ENCODE peak calls at places on chromosome 1, in six cellular contexts. One of them, this sample, is unnamed.

GRCh38 chr1:36070349-36070748 is 13.5 kb upstream of the TEKT2 start:
- DNase-seq in H1: no peak
- DNase-seq in K562: no peak
- DNase-seq in HepG2: no peak
- DNase-seq in GM12878: no peak
- DNase-seq in GM12892: no peak
- DNase-seq in this sample: no peak

GRCh38 chr1:119136401-119136800 is 4.1 kb downstream of the WARS2 start:
- DNase-seq in H1: no peak
- DNase-seq in GM12878: no peak
- DNase-seq in K562: no peak
- DNase-seq in GM12892: no peak
- DNase-seq in HepG2: no peak
- DNase-seq in this sample: no peak

GRCh38 chr1:7613851-7614205 is 157.3 kb upstream of the VAMP3 start:
- DNase-seq in H1: no peak
- DNase-seq in K562: no peak
- DNase-seq in GM12892: no peak
- DNase-seq in GM12878: no peak
- DNase-seq in HepG2: no peak
- DNase-seq in this sample: no peak

GRCh38 chr1:40736085-40736531 is 44.6 kb downstream of the NFYC start:
- DNase-seq in HepG2: no peak
- DNase-seq in K562: no peak
- DNase-seq in GM12892: no peak
- DNase-seq in H1: no peak
- DNase-seq in GM12878: no peak
- DNase-seq in this sample: no peak

GRCh38 chr1:226880372-226881287 is 10.2 kb downstream of the PSEN2 start:
- DNase-seq in K562: no peak
- DNase-seq in GM12892: no peak
- DNase-seq in GM12878: no peak
- DNase-seq in H1: no peak
- DNase-seq in HepG2: no peak
- DNase-seq in this sample: no peak

GRCh38 chr1:36134805-36135339 is 9.8 kb upstream of the COL8A2 start:
- DNase-seq in GM12892: peak
- DNase-seq in K562: peak
- DNase-seq in GM12878: no peak
- DNase-seq in HepG2: peak
- DNase-seq in H1: no peak
- DNase-seq in this sample: no peak

GRCh38 chr1:18939398-18940302 is 16.8 kb downstream of the IFFO2 start:
- DNase-seq in K562: no peak
- DNase-seq in GM12878: no peak
- DNase-seq in HepG2: no peak
- DNase-seq in H1: no peak
- DNase-seq in GM12892: no peak
- DNase-seq in this sample: no peak

GRCh38 chr1:205584732-205585131 is 47.1 kb downstream of the ELK4 start:
- DNase-seq in K562: peak
- DNase-seq in H1: no peak
- DNase-seq in GM12892: no peak
- DNase-seq in HepG2: no peak
- DNase-seq in GM12878: no peak
- DNase-seq in this sample: no peak

GRCh38 chr1:226891346-226891745 is 20.9 kb downstream of the PSEN2 start:
- DNase-seq in K562: no peak
- DNase-seq in HepG2: no peak
- DNase-seq in GM12878: no peak
- DNase-seq in GM12892: no peak
- DNase-seq in H1: no peak
- DNase-seq in this sample: no peak

GRCh38 chr1:31483012-31483946 is 70.3 kb downstream of the SERINC2 start:
- DNase-seq in GM12878: peak
- DNase-seq in GM12892: no peak
- DNase-seq in H1: no peak
- DNase-seq in K562: no peak
- DNase-seq in HepG2: no peak
- DNase-seq in this sample: no peak

GRCh38 chr1:157226739-157227138 is 88.5 kb upstream of the ETV3 start:
- DNase-seq in GM12878: no peak
- DNase-seq in HepG2: no peak
- DNase-seq in GM12892: no peak
- DNase-seq in K562: no peak
- DNase-seq in H1: no peak
- DNase-seq in this sample: no peak

GRCh38 chr1:66182551-66183178 is 351.3 kb upstream of the SGIP1 start:
- DNase-seq in GM12892: no peak
- DNase-seq in H1: no peak
- DNase-seq in HepG2: no peak
- DNase-seq in GM12878: no peak
- DNase-seq in K562: no peak
- DNase-seq in this sample: no peak

GRCh38 chr1:44835738-44836675 is 7.0 kb downstream of the PTCH2 start:
- DNase-seq in HepG2: peak
- DNase-seq in H1: peak
- DNase-seq in GM12892: peak
- DNase-seq in GM12878: peak
- DNase-seq in K562: peak
- DNase-seq in this sample: peak

GRCh38 chr1:156749429-156750118 is 1.9 kb downstream of the HDGF start:
- DNase-seq in HepG2: peak
- DNase-seq in K562: no peak
- DNase-seq in H1: no peak
- DNase-seq in GM12892: no peak
- DNase-seq in GM12878: no peak
- DNase-seq in this sample: no peak

GRCh38 chr1:56634981-56635380 is 10.1 kb upstream of the PRKAA2 start:
- DNase-seq in K562: no peak
- DNase-seq in GM12892: no peak
- DNase-seq in H1: no peak
- DNase-seq in GM12878: no peak
- DNase-seq in HepG2: no peak
- DNase-seq in this sample: no peak

GRCh38 chr1:83029050-83029449 is 969.9 kb downstream of the TTLL7 start:
- DNase-seq in GM12892: no peak
- DNase-seq in HepG2: no peak
- DNase-seq in K562: no peak
- DNase-seq in GM12878: no peak
- DNase-seq in H1: no peak
- DNase-seq in this sample: no peak

GRCh38 chr1:227281371-227281770 is 36.9 kb downstream of the CDC42BPA start:
- DNase-seq in HepG2: no peak
- DNase-seq in K562: no peak
- DNase-seq in GM12878: no peak
- DNase-seq in GM12892: no peak
- DNase-seq in H1: no peak
- DNase-seq in this sample: no peak

GRCh38 chr1:58870298-58870676 is 86.4 kb upstream of the JUN start:
- DNase-seq in H1: no peak
- DNase-seq in GM12892: no peak
- DNase-seq in GM12878: no peak
- DNase-seq in HepG2: no peak
- DNase-seq in K562: no peak
- DNase-seq in this sample: no peak

GRCh38 chr1:88239205-88239604 is 444.9 kb upstream of the PKN2 start:
- DNase-seq in HepG2: no peak
- DNase-seq in H1: no peak
- DNase-seq in K562: no peak
- DNase-seq in GM12892: no peak
- DNase-seq in GM12878: no peak
- DNase-seq in this sample: no peak

GRCh38 chr1:22832414-22832786 is 121.8 kb downstream of the EPHB2 start:
- DNase-seq in HepG2: no peak
- DNase-seq in H1: no peak
- DNase-seq in GM12878: no peak
- DNase-seq in K562: no peak
- DNase-seq in GM12892: no peak
- DNase-seq in this sample: no peak

GRCh38 chr1:205042911-205043806 is at the start of gene CNTN2:
- DNase-seq in GM12892: no peak
- DNase-seq in H1: no peak
- DNase-seq in HepG2: no peak
- DNase-seq in K562: peak
- DNase-seq in GM12878: no peak
- DNase-seq in this sample: no peak

GRCh38 chr1:115536279-115536816 is 105.4 kb upstream of the VANGL1 start:
- DNase-seq in K562: no peak
- DNase-seq in GM12878: no peak
- DNase-seq in H1: no peak
- DNase-seq in GM12892: no peak
- DNase-seq in HepG2: no peak
- DNase-seq in this sample: no peak

GRCh38 chr1:47584249-47584648 is 146.4 kb downstream of the FOXD2 start:
- DNase-seq in GM12892: no peak
- DNase-seq in GM12878: no peak
- DNase-seq in HepG2: no peak
- DNase-seq in K562: no peak
- DNase-seq in H1: no peak
- DNase-seq in this sample: no peak

GRCh38 chr1:227298532-227299174 is 19.6 kb downstream of the CDC42BPA start:
- DNase-seq in K562: no peak
- DNase-seq in HepG2: no peak
- DNase-seq in GM12892: no peak
- DNase-seq in H1: no peak
- DNase-seq in GM12878: no peak
- DNase-seq in this sample: no peak

GRCh38 chr1:79044974-79045650 is 38.6 kb upstream of the ADGRL4 start:
- DNase-seq in GM12878: no peak
- DNase-seq in HepG2: no peak
- DNase-seq in K562: no peak
- DNase-seq in H1: peak
- DNase-seq in GM12892: no peak
- DNase-seq in this sample: no peak

GRCh38 chr1:6281511-6282402 is 20.9 kb upstream of the GPR153 start:
- DNase-seq in GM12878: no peak
- DNase-seq in HepG2: peak
- DNase-seq in GM12892: no peak
- DNase-seq in H1: no peak
- DNase-seq in K562: no peak
- DNase-seq in this sample: no peak
- TF ChIP-seq POLR2A in GM12878: no peak
- TF ChIP-seq POLR2A in HepG2: no peak
- TF ChIP-seq POLR2A in GM12892: no peak
- TF ChIP-seq POLR2A in H1: no peak
- TF ChIP-seq POLR2A in K562: no peak
- TF ChIP-seq POLR2A in this sample: no peak

GRCh38 chr1:155091071-155092051 is 12.7 kb downstream of the EFNA3 start:
- DNase-seq in K562: peak
- DNase-seq in GM12878: no peak
- DNase-seq in H1: peak
- DNase-seq in GM12892: peak
- DNase-seq in HepG2: peak
- DNase-seq in this sample: peak

GRCh38 chr1:155092641-155093040 is 14.0 kb downstream of the EFNA3 start:
- DNase-seq in GM12878: no peak
- DNase-seq in HepG2: no peak
- DNase-seq in K562: no peak
- DNase-seq in GM12892: no peak
- DNase-seq in H1: no peak
- DNase-seq in this sample: no peak

GRCh38 chr1:155094622-155094948 is 15.9 kb downstream of the EFNA3 start:
- DNase-seq in K562: no peak
- DNase-seq in GM12878: no peak
- DNase-seq in GM12892: no peak
- DNase-seq in HepG2: no peak
- DNase-seq in H1: no peak
- DNase-seq in this sample: no peak

GRCh38 chr1:155092131-155092530 is 13.5 kb downstream of the EFNA3 start:
- DNase-seq in HepG2: no peak
- DNase-seq in GM12892: no peak
- DNase-seq in H1: no peak
- DNase-seq in K562: peak
- DNase-seq in GM12878: no peak
- DNase-seq in this sample: no peak

DNA sequence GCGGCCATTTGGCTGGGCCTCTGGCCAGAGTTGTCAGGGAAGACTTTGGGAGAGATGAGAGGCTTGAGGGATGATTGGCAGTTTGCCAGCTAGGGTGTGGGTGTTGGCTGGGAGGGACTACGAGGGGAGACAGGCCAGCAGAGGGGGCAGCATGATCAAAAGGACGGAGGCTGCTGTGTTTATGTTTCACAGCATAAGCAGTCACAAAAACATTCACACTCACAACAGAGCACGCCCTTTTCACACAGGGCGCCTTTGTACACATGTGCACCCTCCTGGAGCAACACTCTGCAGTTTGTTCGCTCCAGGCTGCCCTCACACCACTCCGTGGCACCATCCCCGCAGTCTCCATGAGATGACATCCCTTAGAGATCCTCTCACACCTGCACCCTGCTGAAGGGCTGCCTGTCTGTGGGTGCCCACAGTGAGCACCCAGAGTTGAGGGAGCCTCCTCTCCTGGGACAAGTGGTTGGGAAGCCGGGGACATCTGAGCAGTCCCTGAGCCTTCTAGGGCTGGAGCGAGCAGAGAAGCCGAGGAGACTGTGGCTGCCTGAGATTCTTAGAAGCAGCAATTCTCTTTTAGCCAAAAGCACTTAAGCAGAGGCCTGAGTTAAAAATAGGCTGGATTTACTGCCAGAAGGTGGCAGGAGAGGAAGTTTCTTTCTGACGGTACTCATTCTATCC is 15.4 kb downstream of the EFNA3 start:
- DNase-seq in GM12878: no peak
- DNase-seq in K562: peak
- DNase-seq in GM12892: no peak
- DNase-seq in HepG2: peak
- DNase-seq in H1: no peak
- DNase-seq in this sample: no peak
- TF ChIP-seq TAF1 in GM12878: no peak
- TF ChIP-seq TAF1 in K562: no peak
- TF ChIP-seq TAF1 in GM12892: no peak
- TF ChIP-seq TAF1 in HepG2: no peak
- TF ChIP-seq TAF1 in H1: no peak
- TF ChIP-seq TAF1 in this sample: no peak

DNA sequence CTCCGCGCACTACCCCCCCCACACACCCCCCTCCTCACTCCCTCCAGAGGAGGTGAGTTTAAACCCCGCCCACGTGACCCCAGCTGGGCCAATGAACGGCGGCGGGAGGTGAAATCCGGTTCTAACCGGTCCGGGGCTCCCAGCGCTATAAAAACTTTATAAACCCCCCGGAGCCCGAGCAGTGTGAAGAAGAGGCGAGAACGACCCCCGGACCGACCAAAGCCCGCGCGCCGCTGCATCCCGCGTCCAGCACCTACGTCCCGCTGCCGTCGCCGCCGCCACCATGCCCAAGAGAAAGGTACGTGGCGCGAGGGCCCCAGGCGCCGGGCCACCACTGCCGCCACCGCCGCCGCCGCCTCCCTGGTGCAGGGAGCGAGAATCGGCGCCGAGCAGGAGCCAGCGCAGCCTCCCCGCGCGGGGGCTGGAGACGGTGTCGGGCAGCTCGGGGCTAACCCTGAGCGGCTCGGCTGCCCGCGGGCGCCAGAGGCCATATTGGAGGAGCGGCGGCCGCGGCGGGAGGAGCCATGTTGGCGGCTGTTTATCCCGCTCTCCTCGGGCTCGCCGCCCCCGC is at the start of gene HMGN2:
- DNase-seq in H1: peak
- DNase-seq in K562: peak
- DNase-seq in GM12878: peak
- DNase-seq in HepG2: peak
- DNase-seq in GM12892: peak
- DNase-seq in this sample: peak
- TF ChIP-seq POLR2A in H1: peak
- TF ChIP-seq POLR2A in K562: peak
- TF ChIP-seq POLR2A in GM12878: peak
- TF ChIP-seq POLR2A in HepG2: peak
- TF ChIP-seq POLR2A in GM12892: peak
- TF ChIP-seq POLR2A in this sample: peak

GRCh38 chr1:166479052-166479631 is 312.3 kb upstream of the FAM78B start:
- DNase-seq in H1: peak
- DNase-seq in GM12878: no peak
- DNase-seq in K562: peak
- DNase-seq in HepG2: peak
- DNase-seq in GM12892: no peak
- DNase-seq in this sample: no peak
- TF ChIP-seq TAF1 in H1: no peak
- TF ChIP-seq TAF1 in GM12878: no peak
- TF ChIP-seq TAF1 in K562: no peak
- TF ChIP-seq TAF1 in HepG2: no peak
- TF ChIP-seq TAF1 in GM12892: no peak
- TF ChIP-seq TAF1 in this sample: no peak